ENCODE peak calls at places on chromosomes 12 and 14, in four cellular contexts. One of them, this sample, is unnamed.

GRCh38 chr12:95557625-95558024 is 6.3 kb upstream of the USP44 start:
- DNase-seq in pancreas: no peak
- DNase-seq in SK-N-SH: no peak
- DNase-seq in IMR-90: no peak
- DNase-seq in this sample: no peak

GRCh38 chr14:102622262-102622885 is 29.9 kb downstream of the RCOR1 start:
- DNase-seq in SK-N-SH: no peak
- DNase-seq in IMR-90: no peak
- DNase-seq in pancreas: no peak
- DNase-seq in this sample: no peak

GRCh38 chr12:122366685-122367475 is 55.6 kb downstream of the CLIP1 start:
- DNase-seq in SK-N-SH: no peak
- DNase-seq in IMR-90: peak
- DNase-seq in pancreas: no peak
- DNase-seq in this sample: no peak

GRCh38 chr12:106903241-106903950 is 52.3 kb upstream of the TMEM263 start:
- DNase-seq in IMR-90: peak
- DNase-seq in pancreas: peak
- DNase-seq in SK-N-SH: peak
- DNase-seq in this sample: peak

GRCh38 chr14:56333361-56334279 is 215.4 kb downstream of the PELI2 start:
- DNase-seq in IMR-90: peak
- DNase-seq in SK-N-SH: no peak
- DNase-seq in pancreas: no peak
- DNase-seq in this sample: no peak

GRCh38 chr12:131046813-131047788 is 93.4 kb downstream of the ADGRD1 start:
- DNase-seq in SK-N-SH: no peak
- DNase-seq in pancreas: no peak
- DNase-seq in IMR-90: no peak
- DNase-seq in this sample: no peak

GRCh38 chr14:101937926-101938767 is 26.2 kb upstream of the DYNC1H1 start:
- DNase-seq in SK-N-SH: no peak
- DNase-seq in pancreas: no peak
- DNase-seq in IMR-90: no peak
- DNase-seq in this sample: no peak

GRCh38 chr12:98073610-98074009 is 441.8 kb upstream of the TMPO start:
- DNase-seq in IMR-90: no peak
- DNase-seq in SK-N-SH: no peak
- DNase-seq in pancreas: no peak
- DNase-seq in this sample: peak

GRCh38 chr14:92039073-92039719 is 663 bp downstream of the TRIP11 start:
- DNase-seq in IMR-90: peak
- DNase-seq in pancreas: no peak
- DNase-seq in SK-N-SH: peak
- DNase-seq in this sample: peak

GRCh38 chr12:51942501-51943000 is 8.9 kb upstream of the ACVR1B start:
- DNase-seq in IMR-90: no peak
- DNase-seq in SK-N-SH: no peak
- DNase-seq in pancreas: no peak
- DNase-seq in this sample: no peak

GRCh38 chr14:87866116-87866515 is 126.9 kb downstream of the GALC start:
- DNase-seq in IMR-90: no peak
- DNase-seq in pancreas: no peak
- DNase-seq in SK-N-SH: no peak
- DNase-seq in this sample: no peak

GRCh38 chr12:110316861-110317260 is 35.8 kb downstream of the ATP2A2 start:
- DNase-seq in pancreas: no peak
- DNase-seq in SK-N-SH: no peak
- DNase-seq in IMR-90: peak
- DNase-seq in this sample: no peak

GRCh38 chr12:55816876-55817351 is 610 bp downstream of the SARNP start:
- DNase-seq in pancreas: no peak
- DNase-seq in IMR-90: peak
- DNase-seq in SK-N-SH: peak
- DNase-seq in this sample: no peak

GRCh38 chr12:14366211-14366762 is 805 bp downstream of the ATF7IP start:
- DNase-seq in IMR-90: peak
- DNase-seq in SK-N-SH: no peak
- DNase-seq in pancreas: no peak
- DNase-seq in this sample: no peak

GRCh38 chr12:116524311-116524710 is 34.9 kb upstream of the MAP1LC3B2 start:
- DNase-seq in pancreas: no peak
- DNase-seq in IMR-90: no peak
- DNase-seq in SK-N-SH: no peak
- DNase-seq in this sample: no peak

GRCh38 chr14:101780887-101781239 is 19.4 kb downstream of the PPP2R5C start:
- DNase-seq in IMR-90: no peak
- DNase-seq in SK-N-SH: no peak
- DNase-seq in pancreas: no peak
- DNase-seq in this sample: peak

GRCh38 chr12:93448796-93449195 is 7.0 kb upstream of the UBE2N start:
- DNase-seq in SK-N-SH: no peak
- DNase-seq in pancreas: peak
- DNase-seq in IMR-90: no peak
- DNase-seq in this sample: no peak

GRCh38 chr14:55977346-55977745 is 140.9 kb upstream of the PELI2 start:
- DNase-seq in SK-N-SH: no peak
- DNase-seq in IMR-90: no peak
- DNase-seq in pancreas: no peak
- DNase-seq in this sample: no peak

GRCh38 chr12:10540776-10541205 is 35.1 kb downstream of the EIF2S3B start:
- DNase-seq in pancreas: no peak
- DNase-seq in IMR-90: no peak
- DNase-seq in SK-N-SH: no peak
- DNase-seq in this sample: no peak

GRCh38 chr14:101357559-101358319 is 203.6 kb upstream of the DIO3 start:
- DNase-seq in IMR-90: no peak
- DNase-seq in pancreas: no peak
- DNase-seq in SK-N-SH: no peak
- DNase-seq in this sample: no peak

GRCh38 chr14:34750233-34750632 is 35.8 kb upstream of the CFL2 start:
- DNase-seq in IMR-90: no peak
- DNase-seq in pancreas: no peak
- DNase-seq in SK-N-SH: no peak
- DNase-seq in this sample: no peak

GRCh38 chr14:26594148-26594547 is 3.7 kb downstream of the NOVA1 start:
- DNase-seq in IMR-90: no peak
- DNase-seq in pancreas: no peak
- DNase-seq in SK-N-SH: no peak
- DNase-seq in this sample: no peak

GRCh38 chr14:102805454-102805891 is 28.2 kb downstream of the TRAF3 start:
- DNase-seq in pancreas: no peak
- DNase-seq in IMR-90: peak
- DNase-seq in SK-N-SH: no peak
- DNase-seq in this sample: no peak

GRCh38 chr12:112185093-112185923 is 59.9 kb downstream of the TRAFD1 start:
- DNase-seq in pancreas: no peak
- DNase-seq in SK-N-SH: no peak
- DNase-seq in IMR-90: no peak
- DNase-seq in this sample: no peak

GRCh38 chr14:61510736-61511557 is 184.4 kb upstream of the HIF1A start:
- DNase-seq in IMR-90: no peak
- DNase-seq in pancreas: no peak
- DNase-seq in SK-N-SH: no peak
- DNase-seq in this sample: no peak

GRCh38 chr12:108637222-108637621 is 3.5 kb upstream of the SELPLG start:
- DNase-seq in IMR-90: no peak
- DNase-seq in pancreas: no peak
- DNase-seq in SK-N-SH: no peak
- DNase-seq in this sample: no peak

GRCh38 chr12:114684098-114684869 is at the start of gene TBX3:
- DNase-seq in SK-N-SH: peak
- DNase-seq in IMR-90: peak
- DNase-seq in pancreas: peak
- DNase-seq in this sample: peak

GRCh38 chr14:103803661-103804060 is 43.7 kb downstream of the PPP1R13B start:
- DNase-seq in SK-N-SH: no peak
- DNase-seq in pancreas: no peak
- DNase-seq in IMR-90: peak
- DNase-seq in this sample: no peak

GRCh38 chr12:87813476-87814234 is 215.5 kb downstream of the C12orf50 start:
- DNase-seq in pancreas: no peak
- DNase-seq in SK-N-SH: no peak
- DNase-seq in IMR-90: peak
- DNase-seq in this sample: no peak

GRCh38 chr12:108798551-108799221 is 58.7 kb downstream of the SSH1 start:
- DNase-seq in pancreas: no peak
- DNase-seq in IMR-90: peak
- DNase-seq in SK-N-SH: no peak
- DNase-seq in this sample: no peak

GRCh38 chr12:123479442-123480180 is 21.7 kb downstream of the SNRNP35 start:
- DNase-seq in SK-N-SH: no peak
- DNase-seq in pancreas: no peak
- DNase-seq in IMR-90: no peak
- DNase-seq in this sample: no peak

GRCh38 chr14:99523661-99524050 is 42.4 kb downstream of the CCNK start:
- DNase-seq in SK-N-SH: no peak
- DNase-seq in IMR-90: no peak
- DNase-seq in pancreas: no peak
- DNase-seq in this sample: peak

GRCh38 chr14:81385824-81386223 is 14.3 kb downstream of the STON2 start:
- DNase-seq in pancreas: no peak
- DNase-seq in SK-N-SH: no peak
- DNase-seq in IMR-90: no peak
- DNase-seq in this sample: no peak

GRCh38 chr12:120060196-120060595 is 56.4 kb downstream of the RAB35 start:
- DNase-seq in SK-N-SH: no peak
- DNase-seq in pancreas: no peak
- DNase-seq in IMR-90: no peak
- DNase-seq in this sample: no peak

GRCh38 chr14:68666206-68666730 is 126.6 kb downstream of the ZFP36L1 start:
- DNase-seq in IMR-90: peak
- DNase-seq in SK-N-SH: no peak
- DNase-seq in pancreas: peak
- DNase-seq in this sample: no peak

GRCh38 chr14:68666899-68667298 is 126.0 kb downstream of the ZFP36L1 start:
- DNase-seq in SK-N-SH: no peak
- DNase-seq in IMR-90: no peak
- DNase-seq in pancreas: peak
- DNase-seq in this sample: peak

GRCh38 chr14:68665116-68665515 is 127.8 kb downstream of the ZFP36L1 start:
- DNase-seq in IMR-90: peak
- DNase-seq in SK-N-SH: no peak
- DNase-seq in pancreas: peak
- DNase-seq in this sample: no peak

GRCh38 chr14:68664225-68664681 is 128.6 kb downstream of the ZFP36L1 start:
- DNase-seq in IMR-90: peak
- DNase-seq in pancreas: peak
- DNase-seq in SK-N-SH: no peak
- DNase-seq in this sample: no peak

GRCh38 chr14:68665792-68666195 is 127.1 kb downstream of the ZFP36L1 start:
- DNase-seq in SK-N-SH: no peak
- DNase-seq in pancreas: no peak
- DNase-seq in IMR-90: no peak
- DNase-seq in this sample: peak
- H3K27ac ChIP-seq in SK-N-SH: peak
- H3K27ac ChIP-seq in pancreas: no peak
- H3K27ac ChIP-seq in IMR-90: no peak
- H3K27ac ChIP-seq in this sample: no peak

DNA sequence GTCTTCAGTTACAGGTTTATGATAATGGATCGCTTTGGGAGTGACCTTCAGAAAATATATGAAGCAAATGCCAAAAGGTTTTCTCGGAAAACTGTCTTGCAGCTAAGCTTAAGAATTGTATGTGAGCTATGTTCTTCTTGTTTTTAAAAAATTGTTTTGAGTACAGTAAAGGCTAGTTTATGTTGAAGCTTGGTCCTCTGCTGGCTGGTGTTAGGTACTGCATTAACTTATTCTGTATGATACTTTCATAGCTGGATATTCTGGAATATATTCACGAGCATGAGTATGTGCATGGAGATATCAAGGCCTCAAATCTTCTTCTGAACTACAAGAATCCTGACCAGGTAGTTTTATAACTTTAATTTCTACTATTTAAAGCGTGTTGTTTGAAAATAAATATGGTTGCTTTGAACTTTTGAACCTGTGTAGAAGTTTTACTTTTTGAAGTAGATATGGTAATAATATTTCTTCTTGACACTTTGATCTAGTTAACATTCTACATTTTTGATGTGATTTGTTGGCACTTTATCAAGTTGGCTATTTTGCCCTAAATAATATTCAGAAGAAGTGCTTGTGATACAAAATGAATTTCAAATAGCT is 55.7 kb downstream of the VRK1 start:
- DNase-seq in IMR-90: peak
- DNase-seq in pancreas: no peak
- DNase-seq in SK-N-SH: peak
- DNase-seq in this sample: no peak
- TF ChIP-seq CTCF in IMR-90: peak
- TF ChIP-seq CTCF in pancreas: peak
- TF ChIP-seq CTCF in SK-N-SH: peak
- TF ChIP-seq CTCF in this sample: peak

GRCh38 chr12:96919510-96920210 is 12.6 kb downstream of the NEDD1 start:
- DNase-seq in IMR-90: no peak
- DNase-seq in SK-N-SH: no peak
- DNase-seq in pancreas: no peak
- DNase-seq in this sample: no peak
- H3K27ac ChIP-seq in IMR-90: no peak
- H3K27ac ChIP-seq in SK-N-SH: no peak
- H3K27ac ChIP-seq in pancreas: no peak
- H3K27ac ChIP-seq in this sample: no peak

GRCh38 chr14:58491593-58491992 is 64.1 kb downstream of the KIAA0586 start:
- DNase-seq in pancreas: no peak
- DNase-seq in SK-N-SH: no peak
- DNase-seq in IMR-90: peak
- DNase-seq in this sample: no peak
- TF ChIP-seq CTCF in pancreas: no peak
- TF ChIP-seq CTCF in SK-N-SH: no peak
- TF ChIP-seq CTCF in IMR-90: no peak
- TF ChIP-seq CTCF in this sample: no peak